ENCODE peak calls at places on chromosomes 1 and 21, in nine cellular contexts. R, P, E, K, F, L, Z, V and T are unnamed samples.

GRCh38 chr1:103513720-103514119 is 11.8 kb upstream of the RNPC3 start:
- DNase-seq in R (no peak), P (no peak), E (no peak), K (peak; percentile 34), F (no peak), L (no peak), Z (no peak), V (no peak), T (no peak)

GRCh38 chr1:230869499-230869898 is 1.2 kb upstream of the C1orf198 start:
- DNase-seq in R (no peak), P (no peak), E (no peak), K (peak; percentile 71), F (no peak), L (no peak), Z (no peak), V (no peak), T (no peak)

GRCh38 chr1:227759345-227760300 is 24.4 kb downstream of the SNAP47 start:
- DNase-seq in R (no peak), P (no peak), E (peak; percentile 44), K (peak; percentile 99), F (no peak), L (no peak), Z (no peak), V (no peak), T (no peak)

GRCh38 chr1:55457874-55458273 is 242.7 kb upstream of the USP24 start:
- DNase-seq in R (no peak), P (no peak), E (no peak), K (no peak), F (no peak), L (no peak), Z (no peak), V (no peak), T (no peak)

GRCh38 chr1:41719128-41719527 is 199.6 kb downstream of the HIVEP3 start:
- DNase-seq in R (no peak), P (no peak), E (no peak), K (no peak), F (no peak), L (no peak), Z (no peak), V (no peak), T (no peak)

GRCh38 chr1:145778146-145778540 is 45.8 kb downstream of the RNF115 start:
- DNase-seq in R (no peak), P (no peak), E (no peak), K (no peak), F (no peak), L (no peak), Z (no peak), V (no peak), T (no peak)

GRCh38 chr21:33569986-33570385 is 18.5 kb downstream of the DONSON start:
- DNase-seq in R (no peak), P (no peak), E (no peak), K (no peak), F (no peak), L (no peak), Z (no peak), V (no peak), T (no peak)

GRCh38 chr1:186985889-186986491 is 157.2 kb downstream of the PLA2G4A start:
- DNase-seq in R (peak; percentile 72), P (no peak), E (no peak), K (peak; percentile 70), F (no peak), L (no peak), Z (no peak), V (no peak), T (peak; percentile 55)

GRCh38 chr1:37509181-37509580 is 5.4 kb downstream of the MEAF6 start:
- DNase-seq in R (no peak), P (no peak), E (no peak), K (peak; percentile 42), F (no peak), L (no peak), Z (no peak), V (no peak), T (no peak)